ENCODE peak calls at places on chromosomes 5 and 9, in four cellular contexts. V is T-helper 1 cell, E is EH, H is progenitor cell of endocrine pancreas. G is an unnamed sample.
A peak's percentile ranks its signal among the peaks of the same experiment; 100 is the strongest.

GRCh38 chr9:118316831-118317230 is 612.6 kb downstream of the TLR4 start:
- DNase-seq in H (no peak), V (no peak), E (no peak), G (no peak)

GRCh38 chr5:96127538-96127937 is 165.9 kb upstream of the ELL2 start:
- DNase-seq in H (no peak), E (no peak), V (no peak), G (no peak)

GRCh38 chr5:14115323-14115895 is 27.7 kb upstream of the TRIO start:
- DNase-seq in E (peak; percentile 27), V (no peak), H (no peak), G (no peak)

GRCh38 chr5:130017173-130017572 is 112.9 kb downstream of the CHSY3 start:
- DNase-seq in V (no peak), E (no peak), H (no peak), G (no peak)

GRCh38 chr5:112951124-112951702 is 25.4 kb upstream of the DCP2 start:
- DNase-seq in H (no peak), E (no peak), V (peak; percentile 64), G (no peak)

GRCh38 chr5:68074048-68074632 is 141.4 kb upstream of the PIK3R1 start:
- DNase-seq in H (no peak), E (peak; percentile 49), V (no peak), G (no peak)

GRCh38 chr9:21015122-21015815 is 16.2 kb downstream of the HACD4 start:
- DNase-seq in H (no peak), E (no peak), V (no peak), G (no peak)

GRCh38 chr5:172573115-172573882 is 67.8 kb upstream of the NEURL1B start:
- DNase-seq in H (no peak), E (no peak), V (no peak), G (no peak)

GRCh38 chr5:174020928-174021304 is 24.6 kb upstream of the NSG2 start:
- DNase-seq in V (no peak), E (no peak), H (no peak), G (no peak)

GRCh38 chr5:171810217-171810616 is 24.6 kb downstream of the SMIM23 start:
- DNase-seq in H (no peak), V (no peak), E (no peak), G (no peak)

GRCh38 chr5:151085517-151086031 is 4.7 kb upstream of the TNIP1 start:
- DNase-seq in H (no peak), V (no peak), E (no peak), G (no peak)

GRCh38 chr5:174188300-174188699 is 142.8 kb downstream of the NSG2 start:
- DNase-seq in E (peak; percentile 29), H (no peak), V (no peak), G (no peak)

GRCh38 chr5:78574731-78575161 is 73.8 kb downstream of the LHFPL2 start:
- DNase-seq in H (no peak), V (no peak), E (peak; percentile 51), G (no peak)

GRCh38 chr9:79812507-79813261 is 240.9 kb downstream of the TLE4 start:
- DNase-seq in V (peak; percentile 84), E (no peak), H (no peak), G (no peak)

GRCh38 chr9:4177970-4178758 is 121.7 kb downstream of the GLIS3 start:
- DNase-seq in V (no peak), E (no peak), H (no peak), G (no peak)

GRCh38 chr9:126290871-126291270 is 35.8 kb upstream of the MVB12B start:
- DNase-seq in V (no peak), H (peak; percentile 3), E (no peak), G (no peak)

GRCh38 chr5:78719504-78720233 is 71.1 kb upstream of the LHFPL2 start:
- DNase-seq in V (no peak), H (no peak), E (no peak), G (no peak)

GRCh38 chr9:131995382-131995781 is 84.3 kb downstream of the MED27 start:
- DNase-seq in V (no peak), E (peak; percentile 45), H (no peak), G (no peak)

GRCh38 chr9:131037336-131038255 is 28.6 kb downstream of the LAMC3 start:
- DNase-seq in E (peak; percentile 35), H (no peak), V (no peak), G (no peak)

GRCh38 chr9:70165006-70165602 is 93.7 kb upstream of the SMC5 start:
- DNase-seq in H (no peak), V (no peak), E (peak; percentile 43), G (no peak)

GRCh38 chr9:88808019-88808656 is 183.1 kb upstream of the S1PR3 start:
- DNase-seq in E (peak; percentile 73), V (no peak), H (no peak), G (no peak)

GRCh38 chr5:151696470-151697061 is 9.9 kb upstream of the SPARC start:
- DNase-seq in V (no peak), E (peak; percentile 100), H (no peak), G (no peak)

GRCh38 chr9:96169901-96170300 is 132.1 kb downstream of the HSD17B3 start:
- DNase-seq in H (no peak), V (no peak), E (no peak), G (no peak)

GRCh38 chr5:36722913-36723312 is 116.5 kb downstream of the SLC1A3 start:
- DNase-seq in E (peak; percentile 7), H (no peak), V (no peak), G (no peak)

GRCh38 chr9:33132249-33132772 is 34.8 kb downstream of the B4GALT1 start:
- DNase-seq in V (no peak), H (no peak), E (peak; percentile 88), G (no peak)

GRCh38 chr9:126509718-126510117 is 104.0 kb upstream of the LMX1B start:
- DNase-seq in H (no peak), V (no peak), E (no peak), G (no peak)

GRCh38 chr5:19235101-19235584 is 752.9 kb downstream of the CDH18 start:
- DNase-seq in E (no peak), V (no peak), H (no peak), G (no peak)

GRCh38 chr5:5422819-5423515 is 490 bp downstream of the ICE1 start:
- DNase-seq in V (no peak), H (peak; percentile 27), E (peak; percentile 3), G (no peak)

GRCh38 chr5:30698217-30698616 is 495.3 kb upstream of the CDH6 start:
- DNase-seq in E (no peak), H (no peak), V (no peak), G (no peak)

GRCh38 chr9:126316085-126316655 is 10.5 kb upstream of the MVB12B start:
- DNase-seq in V (no peak), E (no peak), H (no peak), G (no peak)

GRCh38 chr9:129864991-129865647 is 29.9 kb downstream of the USP20 start:
- DNase-seq in V (peak; percentile 82), H (no peak), E (no peak), G (no peak)

GRCh38 chr5:141363952-141364660 is at the start of gene PCDHGA5:
- DNase-seq in H (no peak), E (peak; percentile 63), V (no peak), G (no peak)

GRCh38 chr9:136278894-136279293 is 25.0 kb downstream of the CCDC187 start:
- DNase-seq in V (no peak), H (no peak), E (no peak), G (no peak)

GRCh38 chr5:157497875-157498611 is 38.0 kb downstream of the NIPAL4 start:
- DNase-seq in E (no peak), V (no peak), H (no peak), G (no peak)

GRCh38 chr5:89282832-89283510 is 400.0 kb upstream of the MEF2C start:
- DNase-seq in H (no peak), V (no peak), E (peak; percentile 9), G (no peak)

GRCh38 chr5:100970646-100971045 is 67.6 kb upstream of the ST8SIA4 start:
- DNase-seq in V (no peak), E (no peak), H (no peak), G (no peak)

GRCh38 chr5:9529041-9529480 is 16.8 kb downstream of the SEMA5A start:
- DNase-seq in V (no peak), E (no peak), H (no peak), G (no peak)